ENCODE peak calls at places on chromosome 2, in four cellular contexts. U is activated CD8-positive, alpha-beta T cell treated with anti-CD3 and anti-CD28 coated beads for 36 hours; W is CD8-positive, alpha-beta T cell; C is body of pancreas. B is an unnamed sample.

GRCh38 chr2:241316825-241317224 is 1.1 kb downstream of the SEPTIN2 start:
- DNase-seq in U (no peak), W (no peak), C (no peak), B (no peak)

GRCh38 chr2:177611310-177611886 is 218.8 kb downstream of the AGPS start:
- DNase-seq in U (no peak), W (no peak), C (no peak), B (no peak)

GRCh38 chr2:84906108-84906899 is 848 bp downstream of the TMSB10 start:
- DNase-seq in U (peak; percentile 76), W (peak; percentile 71), C (no peak), B (peak; percentile 72)

GRCh38 chr2:202072737-202073396 is at the start of gene KIAA2012:
- DNase-seq in U (no peak), W (no peak), C (peak; percentile 15), B (no peak)

GRCh38 chr2:134611316-134611715 is 107.5 kb downstream of the TMEM163 start:
- DNase-seq in U (no peak), W (no peak), C (no peak), B (no peak)

GRCh38 chr2:26897807-26898479 is 50.0 kb downstream of the DPYSL5 start:
- DNase-seq in U (no peak), W (no peak), C (no peak), B (no peak)

GRCh38 chr2:204258900-204259299 is 286.4 kb upstream of the PARD3B start:
- DNase-seq in U (no peak), W (no peak), C (no peak), B (no peak)

GRCh38 chr2:195961873-195962272 is 106.8 kb downstream of the DNAH7 start:
- DNase-seq in U (no peak), W (no peak), C (no peak), B (peak; percentile 37)

GRCh38 chr2:227642691-227643090 is 23.9 kb upstream of the SCYGR5 start:
- DNase-seq in U (no peak), W (no peak), C (no peak), B (no peak)

GRCh38 chr2:53969285-53970094 is 1.3 kb downstream of the PSME4 start:
- DNase-seq in U (peak; percentile 23), W (no peak), C (no peak), B (no peak)

GRCh38 chr2:128028668-128029054 is 802 bp upstream of the SAP130 start:
- DNase-seq in U (no peak), W (no peak), C (no peak), B (no peak)

GRCh38 chr2:149489452-149489851 is 98.1 kb downstream of the MMADHC start:
- DNase-seq in U (no peak), W (no peak), C (no peak), B (no peak)

GRCh38 chr2:212005077-212005671 is 533.4 kb downstream of the ERBB4 start:
- DNase-seq in U (peak; percentile 12), W (no peak), C (no peak), B (peak; percentile 12)

GRCh38 chr2:241188386-241189092 is at the start of gene ANO7:
- DNase-seq in U (no peak), W (no peak), C (no peak), B (peak; percentile 41)

GRCh38 chr2:209638346-209638745 is 133.3 kb upstream of the UNC80 start:
- DNase-seq in U (no peak), W (no peak), C (no peak), B (no peak)

GRCh38 chr2:85674417-85674816 is 6.4 kb upstream of the SFTPB start:
- DNase-seq in U (no peak), W (no peak), C (no peak), B (no peak)

GRCh38 chr2:233244818-233245217 is 6.7 kb upstream of the ATG16L1 start:
- DNase-seq in U (no peak), W (no peak), C (no peak), B (no peak)

GRCh38 chr2:106960633-106961205 is 74.8 kb upstream of the ST6GAL2 start:
- DNase-seq in U (no peak), W (no peak), C (no peak), B (no peak)

GRCh38 chr2:195477248-195477995 is 179.6 kb upstream of the SLC39A10 start:
- DNase-seq in U (no peak), W (no peak), C (no peak), B (no peak)

GRCh38 chr2:138090330-138090729 is 126.1 kb downstream of the HNMT start:
- DNase-seq in U (no peak), W (no peak), C (no peak), B (peak; percentile 49)
- TF ChIP-seq CTCF in U (no peak), W (no peak), C (peak; percentile 49), B (peak; percentile 43)

DNA sequence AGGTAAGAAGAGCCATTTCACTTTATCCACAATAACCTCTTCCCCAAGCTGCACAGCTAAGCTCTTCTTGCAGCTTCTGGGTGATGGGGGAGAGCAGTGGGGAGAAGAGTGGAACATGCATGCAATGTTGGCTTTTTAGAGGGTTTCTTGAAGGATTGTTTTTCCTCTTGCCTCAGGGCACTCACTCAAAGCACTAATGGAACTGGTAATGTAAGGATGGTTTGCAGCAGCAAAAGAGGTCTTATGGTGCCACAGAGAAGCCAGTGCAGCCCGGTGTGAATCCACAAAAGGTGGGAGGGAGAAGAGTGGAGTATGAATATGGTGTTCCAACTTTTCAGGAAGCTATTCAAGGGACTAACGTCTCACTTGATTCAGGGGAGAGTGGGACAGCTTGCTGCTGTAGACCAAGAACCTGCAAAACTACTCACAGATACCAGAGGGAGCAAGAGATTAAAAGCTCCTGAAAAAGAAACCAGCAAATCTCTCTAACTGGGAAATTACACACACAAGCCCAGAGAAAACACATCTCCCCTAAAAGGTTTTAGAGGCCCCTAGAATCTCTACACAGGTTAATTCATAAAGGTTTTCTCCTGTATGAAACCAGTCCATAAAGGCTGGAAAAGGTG is 116.4 kb downstream of the CHN1 start:
- DNase-seq in U (no peak), W (no peak), C (no peak), B (no peak)
- TF ChIP-seq CTCF in U (no peak), W (no peak), C (no peak), B (no peak)

GRCh38 chr2:102975996-102976636 is 214.3 kb downstream of the TMEM182 start:
- DNase-seq in U (peak; percentile 12), W (no peak), C (no peak), B (no peak)
- TF ChIP-seq CTCF in U (peak; percentile 24), W (no peak), C (no peak), B (peak; percentile 27)

GRCh38 chr2:14642499-14642898 is 10.0 kb downstream of the LRATD1 start:
- DNase-seq in U (no peak), W (no peak), C (no peak), B (no peak)
- TF ChIP-seq CTCF in U (no peak), W (no peak), C (no peak), B (peak; percentile 7)

GRCh38 chr2:71238089-71238488 is 11.2 kb upstream of the PAIP2B start:
- DNase-seq in U (no peak), W (no peak), C (no peak), B (no peak)

GRCh38 chr2:71243548-71244301 is 16.8 kb upstream of the PAIP2B start:
- DNase-seq in U (no peak), W (no peak), C (peak; percentile 33), B (no peak)

GRCh38 chr2:71235930-71236587 is 9.2 kb upstream of the PAIP2B start:
- DNase-seq in U (no peak), W (no peak), C (no peak), B (no peak)

GRCh38 chr2:71244302-71244660 is 17.4 kb upstream of the PAIP2B start:
- DNase-seq in U (no peak), W (no peak), C (no peak), B (no peak)

GRCh38 chr2:71240794-71241193 is 13.9 kb upstream of the PAIP2B start:
- DNase-seq in U (no peak), W (no peak), C (no peak), B (no peak)
- TF ChIP-seq CTCF in U (no peak), W (no peak), C (no peak), B (no peak)

GRCh38 chr2:95392730-95393455 is 9.6 kb upstream of the FAHD2A start:
- DNase-seq in U (no peak), W (no peak), C (no peak), B (no peak)
- TF ChIP-seq CTCF in U (no peak), W (no peak), C (no peak), B (no peak)

GRCh38 chr2:222283634-222284033 is 15.2 kb downstream of the PAX3 start:
- DNase-seq in U (no peak), W (no peak), C (no peak), B (no peak)
- TF ChIP-seq CTCF in U (no peak), W (no peak), C (no peak), B (no peak)